ENCODE peak calls at places on chromosomes 7 and 10, in five cellular contexts. Y is left lung; Q is heart left ventricle; C is effector memory CD4-positive, alpha-beta T cell; L is uterus. H is an unnamed sample. For H3K4me1, the result is how much of the 10 kb centered on the place peaks cover.

GRCh38 chr10:72094574-72094973 is 6.2 kb upstream of the SPOCK2 start:
- DNase-seq in L (no peak), Y (no peak), C (no peak), Q (no peak), H (no peak)

GRCh38 chr7:92723205-92723604 is 113.2 kb downstream of the CDK6 start:
- DNase-seq in Q (no peak), C (no peak), L (no peak), Y (no peak), H (no peak)

GRCh38 chr7:47228386-47229014 is 353.4 kb downstream of the TNS3 start:
- DNase-seq in Y (no peak), L (no peak), Q (no peak), C (no peak), H (no peak)

GRCh38 chr7:3033581-3033980 is 10.1 kb downstream of the CARD11 start:
- DNase-seq in Y (no peak), L (no peak), Q (no peak), C (no peak), H (no peak)

GRCh38 chr7:25868509-25868908 is 283.5 kb upstream of the NFE2L3 start:
- DNase-seq in C (no peak), L (no peak), Y (no peak), Q (no peak), H (no peak)

GRCh38 chr10:132632091-132632561 is 94.5 kb downstream of the INPP5A start:
- DNase-seq in C (no peak), Y (peak), Q (peak), L (no peak), H (peak)

GRCh38 chr7:26789481-26790175 is 74.8 kb downstream of the SKAP2 start:
- DNase-seq in C (no peak), L (no peak), Q (no peak), Y (no peak), H (no peak)

GRCh38 chr10:103747193-103747865 is 108.0 kb downstream of the SH3PXD2A start:
- DNase-seq in C (no peak), Y (no peak), Q (no peak), L (no peak), H (no peak)

GRCh38 chr10:55287346-55287745 is 486.3 kb upstream of the PCDH15 start:
- DNase-seq in Q (no peak), C (no peak), L (no peak), Y (no peak), H (no peak)

GRCh38 chr10:118870467-118871243 is 115.9 kb upstream of the CACUL1 start:
- DNase-seq in Q (peak), L (peak), C (no peak), Y (no peak), H (peak)

GRCh38 chr10:31321396-31321941 is 2.5 kb downstream of the ZEB1 start:
- DNase-seq in L (no peak), C (peak), Y (no peak), Q (no peak), H (no peak)

GRCh38 chr10:102240467-102241036 is 760 bp downstream of the PITX3 start:
- DNase-seq in Q (no peak), L (no peak), C (no peak), Y (no peak), H (no peak)

GRCh38 chr10:63115732-63116383 is 17.3 kb upstream of the NRBF2 start:
- DNase-seq in Q (peak), L (peak), Y (peak), C (no peak), H (peak)

DNA sequence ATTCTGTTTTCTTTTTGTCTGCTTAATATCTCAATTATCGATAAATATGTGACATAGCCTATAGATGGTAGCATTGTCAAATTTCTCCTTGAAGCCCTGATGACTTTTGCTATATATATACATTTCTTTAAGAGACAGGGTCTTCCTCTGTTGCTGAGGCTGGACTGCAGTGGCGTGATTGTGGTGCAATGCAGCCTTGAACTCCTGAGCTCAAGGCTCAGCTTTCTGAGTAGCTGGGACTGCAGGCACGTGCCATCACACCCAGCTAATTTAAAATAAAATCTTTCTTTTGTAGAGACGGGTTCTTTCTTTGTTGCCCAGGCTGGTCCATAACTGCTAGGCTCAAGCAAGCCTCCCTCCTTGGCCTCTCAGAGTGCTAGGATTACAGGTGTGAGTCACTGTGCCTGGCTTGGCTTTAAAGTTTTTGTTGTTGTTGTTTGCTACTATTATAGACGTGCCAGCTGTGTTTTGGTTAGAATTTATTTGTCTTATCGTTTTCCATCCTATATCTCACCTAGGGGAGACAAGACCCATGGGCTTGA is 7.0 kb downstream of the UMAD1 start:
- DNase-seq in Q (no peak), L (no peak), Y (no peak), C (no peak), H (no peak)
- H3K4me1 ChIP-seq in Q (under half), L (under half), Y (under half), C (under half), H (under half)

DNA sequence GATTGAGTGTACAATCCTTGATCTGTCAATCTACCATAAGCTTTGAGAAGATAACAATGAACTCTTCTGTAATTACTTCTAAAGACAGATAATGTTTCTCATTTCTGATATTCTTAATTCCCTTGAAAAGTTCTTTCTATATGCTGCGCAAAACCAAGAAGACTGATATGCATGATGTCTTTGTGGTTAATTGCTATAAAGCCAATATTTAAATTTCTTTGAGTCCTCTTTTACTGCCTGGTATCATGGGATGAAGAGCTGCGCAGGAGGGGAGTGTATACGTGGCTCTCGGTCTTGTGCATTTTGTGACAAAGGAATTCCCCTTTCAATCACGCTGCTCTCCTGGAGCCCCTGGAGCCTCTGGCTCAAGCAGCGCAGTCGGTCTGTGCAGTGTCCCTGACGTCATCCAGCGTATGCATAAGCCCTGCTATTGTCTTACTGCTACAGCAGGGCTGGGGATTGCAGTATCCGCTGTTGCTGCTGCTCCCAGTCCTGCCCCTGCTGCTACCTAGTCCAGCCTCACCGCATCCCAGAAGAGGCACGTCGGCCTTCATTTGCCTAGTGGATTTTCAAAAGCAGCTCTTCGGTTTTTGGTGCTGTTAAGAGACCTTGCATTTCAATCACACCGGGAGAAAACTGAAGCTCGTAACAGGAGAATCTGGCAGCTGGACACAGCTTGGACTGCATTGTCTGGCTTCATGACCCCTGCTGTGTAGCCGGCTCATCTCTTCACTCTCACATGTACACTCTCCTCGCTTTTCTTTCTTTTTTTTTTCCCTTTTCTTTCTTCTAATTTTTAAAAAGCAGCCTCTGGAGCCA is 66.7 kb downstream of the ST7 start:
- DNase-seq in L (peak), Y (peak), Q (peak), C (no peak), H (peak)
- H3K4me1 ChIP-seq in L (under half), Y (under half), Q (under half), C (under half), H (under half)

DNA sequence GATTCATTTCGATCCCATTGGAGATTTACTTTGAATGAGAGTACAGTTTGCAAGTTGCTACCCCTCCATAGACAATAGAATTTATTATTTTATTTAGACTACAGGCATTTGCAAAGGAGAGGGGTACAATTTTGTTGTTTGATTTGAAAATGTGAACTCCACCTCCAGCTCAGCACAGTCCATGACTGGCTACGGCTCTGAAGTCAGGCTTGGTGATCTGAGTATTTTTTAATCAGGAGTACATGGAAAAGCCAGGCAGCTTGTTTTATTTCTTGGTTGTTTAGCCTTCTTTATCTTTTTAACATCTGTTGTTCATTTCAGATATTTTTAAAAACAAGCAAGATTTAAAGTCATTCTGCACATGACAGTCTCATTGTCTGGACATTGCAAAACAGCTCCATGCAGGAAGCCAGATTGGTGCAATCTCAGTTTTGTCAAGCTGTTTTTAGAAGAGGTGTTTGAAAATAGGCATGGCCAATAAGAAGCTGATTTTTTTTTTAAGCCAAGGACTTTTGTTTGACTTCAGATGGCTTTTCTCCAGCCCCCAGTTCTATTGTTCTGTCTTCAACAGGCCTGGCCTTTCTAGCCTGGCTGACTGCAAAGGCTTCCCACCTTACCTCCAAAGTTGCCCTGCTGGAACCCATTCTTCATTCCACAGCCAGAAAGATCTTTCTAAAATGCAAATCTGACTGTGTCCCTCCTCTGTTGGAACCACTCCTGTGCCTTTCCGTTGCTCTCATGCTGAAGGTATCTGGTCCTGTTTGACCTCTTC is 12.2 kb downstream of the PLXDC2 start:
- DNase-seq in Q (peak), L (peak), C (no peak), Y (no peak), H (no peak)
- H3K4me1 ChIP-seq in Q (under half), L (under half), C (under half), Y (under half), H (under half)

DNA sequence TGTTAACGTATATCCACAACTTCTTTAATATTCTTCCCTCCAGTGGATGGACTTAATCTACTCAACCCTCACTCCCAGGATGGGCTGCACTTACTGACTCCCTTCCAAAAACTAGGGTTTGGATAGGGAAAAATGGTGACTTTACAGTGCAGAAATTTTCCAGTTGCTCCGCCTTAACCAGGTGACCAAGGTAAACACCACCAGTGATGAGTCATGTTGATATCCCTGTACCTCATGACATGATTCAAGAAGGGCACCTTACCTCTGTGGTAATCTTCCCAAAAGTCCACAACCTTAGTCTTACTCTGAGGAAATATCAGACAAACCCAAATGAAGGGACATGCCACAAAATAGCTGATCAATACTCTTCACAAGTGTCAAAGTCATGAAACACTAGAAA is 3.5 kb upstream of the GSTK1 start:
- DNase-seq in Y (no peak), L (no peak), Q (no peak), C (no peak), H (no peak)
- H3K4me1 ChIP-seq in Y (under half), L (under half), Q (under half), C (under half), H (under half)

H was measured in RWPE2.